ENCODE peak calls at places on chromosome 17, in six cellular contexts. O is ovary, H is A549, Q is tibial nerve, E is IMR-90, B is transverse colon. K is an unnamed sample.

GRCh38 chr17:70320642-70321345 is 151.5 kb downstream of the KCNJ2 start:
- DNase-seq in H (no peak), E (peak; percentile 8), Q (no peak), O (no peak), B (peak; percentile 10), K (no peak)

GRCh38 chr17:2107506-2107905 is 52.6 kb downstream of the HIC1 start:
- DNase-seq in O (no peak), H (no peak), Q (peak; percentile 54), E (no peak), B (no peak), K (no peak)

GRCh38 chr17:45240905-45241314 is 19.2 kb downstream of the FMNL1 start:
- DNase-seq in B (no peak), Q (no peak), O (no peak), H (no peak), E (no peak), K (no peak)

GRCh38 chr17:67068999-67069398 is 24.6 kb downstream of the CACNG1 start:
- DNase-seq in H (no peak), B (no peak), E (peak; percentile 7), O (no peak), Q (no peak), K (no peak)

GRCh38 chr17:75404739-75405364 is 626 bp downstream of the GRB2 start:
- DNase-seq in Q (no peak), E (peak; percentile 52), H (peak; percentile 42), B (peak; percentile 53), O (peak; percentile 49), K (peak; percentile 81)

GRCh38 chr17:76696763-76697701 is 13.7 kb downstream of the MXRA7 start:
- DNase-seq in E (no peak), B (no peak), H (no peak), Q (no peak), O (no peak), K (no peak)

GRCh38 chr17:73011016-73011486 is 81.4 kb downstream of the SLC39A11 start:
- DNase-seq in E (no peak), H (no peak), Q (no peak), B (no peak), O (no peak), K (peak; percentile 76)

GRCh38 chr17:1485311-1485747 is 7.2 kb downstream of the MYO1C start:
- DNase-seq in E (no peak), H (peak; percentile 65), Q (no peak), B (peak; percentile 60), O (peak; percentile 70), K (no peak)

GRCh38 chr17:73430165-73430680 is 118.4 kb upstream of the CDC42EP4 start:
- DNase-seq in O (no peak), Q (no peak), E (no peak), H (no peak), B (no peak), K (no peak)

GRCh38 chr17:80252871-80253270 is 7.8 kb upstream of the RNF213 start:
- DNase-seq in H (peak; percentile 88), Q (no peak), B (peak; percentile 84), O (no peak), E (no peak), K (peak; percentile 45)

GRCh38 chr17:63961355-63962207 is 11.1 kb downstream of the SCN4A start:
- DNase-seq in E (peak; percentile 53), B (peak; percentile 58), H (peak; percentile 90), O (peak; percentile 78), Q (peak; percentile 26), K (peak; percentile 93)

GRCh38 chr17:83061586-83061985 is 17.8 kb upstream of the METRNL start:
- DNase-seq in H (no peak), Q (peak; percentile 7), O (no peak), B (no peak), E (no peak), K (no peak)

GRCh38 chr17:83046759-83047478 is 32.5 kb upstream of the METRNL start:
- DNase-seq in Q (no peak), B (no peak), H (no peak), E (no peak), O (no peak), K (no peak)

GRCh38 chr17:79803997-79804855 is 7.3 kb upstream of the CBX8 start:
- DNase-seq in E (no peak), Q (no peak), O (no peak), H (no peak), B (no peak), K (peak; percentile 23)

GRCh38 chr17:45818708-45819107 is 26.0 kb upstream of the SPPL2C start:
- DNase-seq in H (no peak), B (no peak), E (no peak), O (no peak), Q (no peak), K (no peak)

GRCh38 chr17:56602292-56603130 is 9.0 kb downstream of the NOG start:
- DNase-seq in O (no peak), Q (no peak), E (no peak), H (no peak), B (no peak), K (no peak)

GRCh38 chr17:31581491-31581890 is 190.0 kb downstream of the RAB11FIP4 start:
- DNase-seq in O (peak; percentile 70), H (no peak), B (no peak), E (peak; percentile 29), Q (no peak), K (no peak)

GRCh38 chr17:72175263-72175662 is 54.4 kb downstream of the SOX9 start:
- DNase-seq in Q (no peak), H (no peak), E (no peak), O (no peak), B (no peak), K (no peak)

GRCh38 chr17:50918933-50919296 is 52.8 kb upstream of the TOB1 start:
- DNase-seq in O (no peak), H (no peak), B (peak; percentile 67), E (peak; percentile 35), Q (no peak), K (no peak)

GRCh38 chr17:42076797-42077559 is 21.3 kb downstream of the ZNF385C start:
- DNase-seq in H (no peak), O (no peak), Q (no peak), E (no peak), B (no peak), K (no peak)

DNA sequence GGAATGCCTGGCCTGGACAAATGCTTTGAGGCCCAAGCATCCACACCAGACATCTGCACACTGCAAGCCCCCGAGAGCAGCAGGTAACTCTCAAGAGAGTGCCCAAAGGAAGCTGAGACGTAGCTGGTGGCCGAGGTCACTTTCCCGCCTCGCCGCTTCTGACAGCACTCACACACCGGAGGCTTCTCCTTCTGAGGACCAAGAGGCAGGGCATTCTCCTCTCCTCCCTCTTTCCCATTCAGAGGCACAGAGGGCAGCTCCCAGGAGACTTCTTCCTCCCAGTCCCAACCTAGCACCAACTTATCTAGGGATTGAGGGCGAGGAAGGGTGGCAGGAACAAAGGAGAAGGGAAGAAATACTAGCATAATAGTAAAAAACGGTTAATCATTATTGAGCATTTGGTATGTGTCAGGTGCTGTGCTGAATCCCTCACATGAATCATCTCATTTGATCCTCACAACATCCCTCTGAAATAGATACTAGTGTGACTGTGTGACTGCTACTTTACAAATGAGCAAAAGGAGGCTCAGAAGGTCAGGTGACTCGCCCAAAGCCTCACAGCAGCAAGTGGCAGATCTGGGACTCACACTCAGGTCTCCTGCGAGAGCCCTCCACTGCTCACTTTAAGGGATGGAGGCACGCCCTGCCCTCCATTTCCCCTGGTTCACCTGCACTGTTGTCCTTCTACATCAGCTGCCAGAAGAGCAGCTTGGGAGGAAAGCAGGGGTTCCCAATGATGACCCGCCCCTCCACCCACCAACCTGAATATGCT is 41.8 kb downstream of the MYO18A start:
- DNase-seq in H (no peak), Q (no peak), O (no peak), B (no peak), E (peak; percentile 68), K (no peak)
- TF ChIP-seq POLR2A in H (no peak), Q (no peak), O (no peak), B (no peak), E (no peak), K (no peak)

GRCh38 chr17:4747847-4748246 is 8.1 kb upstream of the CXCL16 start:
- DNase-seq in Q (no peak), B (no peak), O (no peak), H (no peak), E (no peak), K (no peak)
- TF ChIP-seq POLR2A in Q (no peak), B (no peak), O (no peak), H (no peak), E (no peak), K (no peak)

GRCh38 chr17:38871992-38872605 is 2.2 kb downstream of the LASP1 start:
- DNase-seq in E (no peak), H (no peak), B (no peak), Q (no peak), O (no peak), K (no peak)

GRCh38 chr17:38871247-38871991 is 1.6 kb downstream of the LASP1 start:
- DNase-seq in H (peak; percentile 94), O (peak; percentile 64), B (peak; percentile 91), E (peak; percentile 80), Q (peak; percentile 50), K (peak; percentile 89)

GRCh38 chr17:38868968-38869646 is 751 bp upstream of the LASP1 start:
- DNase-seq in E (peak; percentile 88), H (peak; percentile 92), B (peak; percentile 94), O (peak; percentile 90), Q (peak; percentile 93), K (peak; percentile 94)

GRCh38 chr17:38869647-38870258 is at the start of gene LASP1:
- DNase-seq in H (peak; percentile 90), Q (peak; percentile 85), E (peak; percentile 87), O (peak; percentile 89), B (peak; percentile 93), K (peak; percentile 89)

DNA sequence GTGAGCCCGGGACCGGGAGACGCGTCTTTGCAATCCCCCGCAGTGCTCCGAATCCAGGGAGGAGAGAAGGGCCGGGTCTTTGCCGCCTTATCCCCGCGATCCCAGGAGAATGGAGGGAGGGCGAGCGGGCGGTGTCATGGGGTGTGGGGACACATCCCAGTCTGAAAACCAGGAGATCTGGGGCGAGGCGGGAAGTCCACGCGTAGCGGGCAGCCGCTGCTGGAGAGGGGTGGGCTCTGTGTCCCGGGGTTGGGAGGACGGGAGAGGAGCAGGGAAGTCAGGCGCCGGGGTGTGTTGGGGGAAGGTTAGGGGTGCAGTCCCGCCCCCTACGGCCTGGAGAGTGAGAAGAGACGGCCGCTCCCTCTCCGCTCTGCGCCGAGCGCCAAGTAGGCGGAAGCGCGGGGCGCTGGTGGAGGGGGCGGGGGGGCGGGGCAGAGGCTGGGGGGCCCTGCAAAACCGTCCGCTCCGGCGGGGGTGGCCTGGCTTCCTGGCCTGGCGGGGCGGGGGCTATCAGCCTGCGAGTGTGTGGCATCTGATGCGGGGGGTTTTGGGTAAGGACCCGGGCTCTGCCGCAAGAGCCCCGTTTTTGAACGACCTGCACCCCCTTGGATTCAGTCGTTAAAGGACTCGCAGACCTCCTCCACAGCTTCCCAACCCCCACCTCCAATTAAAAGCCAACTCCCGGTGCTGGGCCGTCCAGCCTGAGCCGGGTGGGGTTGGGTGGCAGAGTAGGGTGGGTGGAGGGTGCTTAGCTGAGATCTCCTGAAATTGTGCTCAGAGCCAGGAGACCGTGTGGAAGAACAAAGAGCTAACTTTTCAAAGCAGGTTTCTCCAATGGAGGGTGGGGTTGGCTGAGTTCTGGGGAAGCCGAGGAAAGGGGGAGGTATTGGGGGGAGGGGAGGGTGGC is 654 bp downstream of the LASP1 start:
- DNase-seq in O (peak; percentile 79), B (peak; percentile 83), Q (peak; percentile 74), H (peak; percentile 73), E (peak; percentile 42), K (peak; percentile 83)
- TF ChIP-seq POLR2A in O (no peak), B (no peak), Q (no peak), H (no peak), E (no peak), K (peak; percentile 63)

DNA sequence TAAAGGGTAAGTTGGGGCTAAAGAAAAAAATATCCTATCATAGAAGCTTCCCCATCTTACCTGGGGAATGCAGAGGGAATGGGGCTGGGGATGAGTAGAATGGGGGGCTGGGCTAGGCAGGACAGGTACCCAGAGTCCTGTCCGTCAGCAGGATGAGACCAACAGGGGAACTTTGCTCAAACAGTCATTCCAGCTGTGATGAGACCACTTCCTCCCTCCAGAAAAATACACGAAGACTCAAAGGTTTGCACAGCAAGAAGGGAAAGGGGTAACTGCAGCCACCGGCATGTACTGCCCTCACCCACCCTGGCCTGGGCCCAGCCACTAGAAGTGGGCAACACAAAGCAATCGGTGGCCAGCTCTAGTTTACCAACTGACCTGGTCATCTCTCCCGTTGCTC is 20.7 kb upstream of the SLC35B1 start:
- DNase-seq in H (no peak), Q (no peak), O (no peak), E (no peak), B (no peak), K (no peak)
- TF ChIP-seq POLR2A in H (no peak), Q (no peak), O (no peak), E (no peak), B (no peak), K (no peak)